ENCODE peak calls at places on chromosomes 5 and 9, in seven cellular contexts. P, Y, O, V, H, Z and C are unnamed samples.

GRCh38 chr5:141681695-141682641 is at the start of gene ARAP3:
- DNase-seq in O (peak; percentile 89), Y (peak; percentile 88), P (peak; percentile 83), V (peak; percentile 70), H (peak; percentile 89), Z (peak; percentile 69), C (peak; percentile 91)

GRCh38 chr5:98872679-98873078 is 56.1 kb downstream of the CHD1 start:
- DNase-seq in P (no peak), Z (no peak), V (no peak), Y (no peak), H (no peak), O (peak; percentile 37), C (peak; percentile 47)

GRCh38 chr5:77426670-77427069 is 65.4 kb downstream of the WDR41 start:
- DNase-seq in Z (no peak), P (no peak), Y (no peak), H (peak; percentile 32), V (no peak), O (peak; percentile 80), C (peak; percentile 70)

GRCh38 chr5:525916-526315 is 1.7 kb upstream of the SLC9A3 start:
- DNase-seq in H (no peak), O (no peak), Z (no peak), V (no peak), P (no peak), Y (no peak), C (no peak)

GRCh38 chr9:21550392-21550791 is 68.3 kb upstream of the IFNE start:
- DNase-seq in H (no peak), Z (no peak), O (no peak), P (no peak), V (no peak), Y (no peak), C (no peak)

GRCh38 chr5:81626524-81626923 is 124.4 kb downstream of the SSBP2 start:
- DNase-seq in V (no peak), Y (no peak), P (no peak), H (no peak), O (peak; percentile 90), Z (no peak), C (peak; percentile 80)

GRCh38 chr9:90960941-90961340 is 159.3 kb downstream of the SYK start:
- DNase-seq in O (no peak), H (no peak), Z (no peak), Y (no peak), P (no peak), V (no peak), C (peak; percentile 42)

GRCh38 chr5:151448038-151448985 is 909 bp downstream of the SLC36A1 start:
- DNase-seq in Y (no peak), Z (peak; percentile 49), P (peak; percentile 62), O (no peak), V (peak; percentile 31), H (peak; percentile 78), C (peak; percentile 28)

GRCh38 chr9:120464857-120465421 is 115.0 kb downstream of the CDK5RAP2 start:
- DNase-seq in O (no peak), V (no peak), Z (no peak), P (no peak), Y (no peak), H (no peak), C (no peak)

GRCh38 chr9:105828596-105829213 is 134.4 kb downstream of the TMEM38B start:
- DNase-seq in Z (no peak), P (no peak), Y (no peak), O (no peak), H (no peak), V (no peak), C (no peak)

GRCh38 chr5:126947146-126948010 is 83.0 kb downstream of the MARCHF3 start:
- DNase-seq in O (no peak), H (peak; percentile 35), P (no peak), Z (no peak), Y (no peak), V (no peak), C (no peak)

GRCh38 chr5:75361310-75361709 is 24.3 kb downstream of the HMGCR start:
- DNase-seq in V (no peak), Z (no peak), Y (no peak), P (no peak), O (no peak), H (no peak), C (no peak)

GRCh38 chr5:912356-913091 is 19.8 kb downstream of the TRIP13 start:
- DNase-seq in P (no peak), Y (no peak), V (peak; percentile 63), H (peak; percentile 70), O (peak; percentile 96), Z (peak; percentile 83), C (peak; percentile 97)

GRCh38 chr5:66198837-66199236 is 54.7 kb downstream of the SREK1 start:
- DNase-seq in Y (no peak), P (no peak), O (no peak), Z (no peak), V (no peak), H (peak; percentile 37), C (no peak)

GRCh38 chr9:136543830-136544548 is 1.9 kb downstream of the NOTCH1 start:
- DNase-seq in Y (no peak), P (no peak), H (no peak), V (no peak), O (no peak), Z (no peak), C (no peak)

GRCh38 chr9:93576296-93577044 is at the start of gene PHF2:
- DNase-seq in P (no peak), O (no peak), V (no peak), Y (no peak), H (peak; percentile 19), Z (peak; percentile 43), C (peak; percentile 21)

GRCh38 chr5:61304611-61305369 is 27.3 kb upstream of the ZSWIM6 start:
- DNase-seq in Y (no peak), Z (peak; percentile 94), P (no peak), O (peak; percentile 94), V (no peak), H (peak; percentile 59), C (peak; percentile 97)

GRCh38 chr5:123207852-123208251 is 118.8 kb downstream of the PRDM6 start:
- DNase-seq in Z (no peak), V (no peak), Y (no peak), P (no peak), H (peak; percentile 38), O (peak; percentile 27), C (peak; percentile 50)

GRCh38 chr5:125006011-125006685 is 259.7 kb upstream of the ZNF608 start:
- DNase-seq in V (peak; percentile 69), H (peak; percentile 57), Z (no peak), O (no peak), Y (no peak), P (no peak), C (no peak)

GRCh38 chr9:12426198-12426864 is 266.9 kb upstream of the TYRP1 start:
- DNase-seq in V (peak; percentile 14), P (peak; percentile 31), Y (peak; percentile 49), H (peak; percentile 57), Z (peak; percentile 15), O (no peak), C (peak; percentile 48)

GRCh38 chr5:141866111-141866510 is 12.1 kb downstream of the PCDH1 start:
- DNase-seq in H (no peak), Z (peak; percentile 58), V (no peak), Y (no peak), O (no peak), P (no peak), C (no peak)

GRCh38 chr9:138104251-138105122 is 226.9 kb downstream of the CACNA1B start:
- DNase-seq in O (no peak), Y (no peak), Z (no peak), V (no peak), H (no peak), P (peak; percentile 24), C (no peak)

GRCh38 chr9:38621434-38622082 is 1.2 kb upstream of the ANKRD18A start:
- DNase-seq in P (peak; percentile 51), H (peak; percentile 40), Y (peak; percentile 81), Z (peak; percentile 65), O (no peak), V (peak; percentile 37), C (no peak)

GRCh38 chr5:150645070-150645700 is 4.7 kb downstream of the SYNPO start:
- DNase-seq in O (peak; percentile 71), Y (no peak), Z (peak; percentile 73), P (no peak), V (peak; percentile 83), H (peak; percentile 82), C (peak; percentile 87)

GRCh38 chr5:372556-372910 is 51.0 kb downstream of the AHRR start:
- DNase-seq in P (peak; percentile 23), Y (peak; percentile 40), H (no peak), V (no peak), Z (no peak), O (no peak), C (no peak)

GRCh38 chr5:919356-920000 is 26.8 kb downstream of the TRIP13 start:
- DNase-seq in P (no peak), V (no peak), H (peak; percentile 99), O (no peak), Y (no peak), Z (peak; percentile 11), C (no peak)

GRCh38 chr5:138351517-138351916 is 968 bp upstream of the KDM3B start:
- DNase-seq in V (no peak), Z (no peak), H (no peak), O (no peak), Y (no peak), P (no peak), C (no peak)

GRCh38 chr5:40221796-40222195 is 457.9 kb upstream of the PTGER4 start:
- DNase-seq in O (peak; percentile 93), H (no peak), V (no peak), Z (peak; percentile 59), P (no peak), Y (no peak), C (peak; percentile 69)
- H3K4ac ChIP-seq in O (peak overlapping the region; percentile 75), H (no peak overlapping the region), V (no peak overlapping the region), Z (no peak overlapping the region), P (no peak overlapping the region), Y (no peak overlapping the region), C (no peak overlapping the region)

DNA sequence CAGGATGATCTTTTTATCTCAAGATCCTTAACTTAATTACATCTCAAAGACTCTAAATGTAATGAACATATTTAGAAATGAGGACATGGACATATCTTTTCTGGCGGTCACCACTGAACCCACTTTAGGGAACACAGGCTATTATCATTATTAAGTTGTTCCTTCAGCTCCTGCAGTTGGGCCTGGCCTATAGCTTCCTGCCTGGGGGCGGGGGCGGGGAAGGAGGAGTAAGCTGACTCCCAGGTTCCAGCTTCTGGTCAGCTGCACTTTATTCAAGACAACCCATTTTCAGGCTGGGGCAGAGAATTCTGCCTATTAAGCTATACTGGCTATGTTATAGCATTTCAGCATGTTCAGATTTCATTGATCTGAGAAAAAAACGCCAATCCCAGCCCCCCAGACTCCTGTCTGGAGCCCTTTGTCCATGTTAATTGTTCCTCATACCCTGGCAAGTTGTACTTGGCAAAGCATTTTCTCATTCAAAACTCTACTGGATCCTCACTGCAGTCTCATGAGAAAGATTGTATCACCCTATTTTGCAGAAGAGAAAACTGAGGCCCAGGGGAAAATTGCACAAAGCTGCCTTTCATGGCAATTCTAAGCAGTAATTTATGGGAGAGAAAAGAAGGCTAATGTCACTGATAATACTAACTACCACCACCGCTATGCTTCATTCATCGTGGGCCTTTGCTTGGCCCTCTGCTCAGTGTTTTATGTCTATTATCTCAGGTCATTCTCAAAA is 25.1 kb downstream of the COL15A1 start:
- DNase-seq in P (no peak), O (no peak), H (no peak), V (no peak), Z (no peak), Y (no peak), C (no peak)
- H4K8ac ChIP-seq in P (no peak overlapping the region), O (no peak overlapping the region), H (no peak overlapping the region), V (no peak overlapping the region), Z (no peak overlapping the region), Y (no peak overlapping the region), C (no peak overlapping the region)

GRCh38 chr5:54820759-54821158 is 164.6 kb downstream of the ESM1 start:
- DNase-seq in H (no peak), V (no peak), O (no peak), Y (no peak), Z (no peak), P (no peak), C (no peak)
- H3K4ac ChIP-seq in H (no peak overlapping the region), V (no peak overlapping the region), O (peak overlapping the region; percentile 97), Y (no peak overlapping the region), Z (no peak overlapping the region), P (no peak overlapping the region), C (no peak overlapping the region)

GRCh38 chr9:133587051-133587450 is 22.1 kb downstream of the FAM163B start:
- DNase-seq in O (no peak), Z (no peak), Y (no peak), P (no peak), H (no peak), V (no peak), C (no peak)
- H4K8ac ChIP-seq in O (no peak overlapping the region), Z (no peak overlapping the region), Y (no peak overlapping the region), P (no peak overlapping the region), H (no peak overlapping the region), V (peak overlapping the region; percentile 4), C (no peak overlapping the region)